ENCODE peak calls at places on chromosome 14, in nine cellular contexts. I, S, X, G, D, J, K, Z and H are unnamed samples.

GRCh38 chr14:99263564-99264330 is 8.2 kb downstream of the BCL11B start:
- DNase-seq in I (no peak), S (no peak), X (no peak), G (no peak), D (no peak), J (no peak), K (no peak), Z (no peak), H (no peak)

GRCh38 chr14:92984082-92984788 is 61.3 kb downstream of the CHGA start:
- DNase-seq in I (no peak), S (no peak), X (no peak), G (no peak), D (no peak), J (no peak), K (no peak), Z (no peak), H (no peak)

GRCh38 chr14:60722163-60722835 is 1.9 kb downstream of the SIX4 start:
- DNase-seq in I (peak), S (no peak), X (peak), G (no peak), D (peak), J (no peak), K (peak), Z (peak), H (no peak)

GRCh38 chr14:29390046-29390841 is 537.4 kb downstream of the PRKD1 start:
- DNase-seq in I (no peak), S (no peak), X (no peak), G (no peak), D (no peak), J (no peak), K (no peak), Z (no peak), H (no peak)

GRCh38 chr14:79186523-79186922 is 1016.4 kb downstream of the NRXN3 start:
- DNase-seq in I (no peak), S (no peak), X (no peak), G (no peak), D (no peak), J (no peak), K (no peak), Z (no peak), H (no peak)

GRCh38 chr14:70032447-70032846 is 153.2 kb downstream of the SMOC1 start:
- DNase-seq in I (no peak), S (no peak), X (no peak), G (no peak), D (no peak), J (no peak), K (no peak), Z (peak), H (no peak)

GRCh38 chr14:93008381-93008780 is 85.4 kb downstream of the CHGA start:
- DNase-seq in I (no peak), S (no peak), X (no peak), G (no peak), D (no peak), J (peak), K (no peak), Z (no peak), H (no peak)

GRCh38 chr14:100726467-100726811 is 253 bp upstream of the DLK1 start:
- DNase-seq in I (no peak), S (no peak), X (no peak), G (no peak), D (no peak), J (no peak), K (no peak), Z (no peak), H (no peak)